ENCODE peak calls at places on chromosomes 1 and 21, in ten cellular contexts. E is gastrocnemius medialis, H is OCI-LY7, S is fibroblast of lung, T is IMR-90, R is PC-3, L is stomach, Z is K562, J is mammary epithelial cell, P is PC-9. G is an unnamed sample. For H3K9me3, the result is how much of the 10 kb centered on the place peaks cover.

GRCh38 chr1:147177611-147178370 is 5.5 kb upstream of the PRKAB2 start:
- DNase-seq in E (peak), H (no peak), S (peak), T (peak), R (peak), L (no peak), Z (no peak), J (no peak), P (no peak), G (peak)

GRCh38 chr1:153518562-153518961 is 17.2 kb downstream of the S100A6 start:
- DNase-seq in E (no peak), H (peak), S (no peak), T (no peak), R (no peak), L (no peak), Z (no peak), J (no peak), P (no peak), G (no peak)

GRCh38 chr21:44419679-44420078 is 35.6 kb upstream of the LRRC3 start:
- DNase-seq in E (no peak), H (no peak), S (no peak), T (no peak), R (no peak), L (no peak), Z (no peak), J (no peak), P (no peak), G (no peak)

GRCh38 chr21:37532868-37533780 is 166.6 kb downstream of the DYRK1A start:
- DNase-seq in E (no peak), H (no peak), S (peak), T (peak), R (peak), L (peak), Z (peak), J (peak), P (peak), G (peak)

GRCh38 chr1:180560868-180561600 is 2.3 kb downstream of the OVAAL start:
- DNase-seq in E (no peak), H (no peak), S (peak), T (peak), R (peak), L (no peak), Z (no peak), J (peak), P (no peak), G (no peak)

GRCh38 chr1:238549135-238549534 is 658.4 kb upstream of the ZP4 start:
- DNase-seq in E (no peak), H (no peak), S (no peak), T (no peak), R (no peak), L (no peak), Z (no peak), J (no peak), P (no peak), G (no peak)

GRCh38 chr21:41758550-41758949 is 8.3 kb downstream of the RIPK4 start:
- DNase-seq in E (no peak), H (no peak), S (no peak), T (no peak), R (peak), L (peak), Z (no peak), J (peak), P (peak), G (no peak)

GRCh38 chr1:38114231-38114630 is 67.6 kb upstream of the POU3F1 start:
- DNase-seq in E (no peak), H (no peak), S (peak), T (no peak), R (no peak), L (peak), Z (no peak), J (no peak), P (no peak), G (no peak)

GRCh38 chr1:226976671-226977287 is 36.7 kb downstream of the COQ8A start:
- DNase-seq in E (no peak), H (no peak), S (no peak), T (no peak), R (no peak), L (no peak), Z (no peak), J (no peak), P (no peak), G (no peak)

GRCh38 chr21:39803393-39803792 is 58.4 kb downstream of the IGSF5 start:
- DNase-seq in E (no peak), H (no peak), S (no peak), T (no peak), R (no peak), L (no peak), Z (no peak), J (no peak), P (no peak), G (no peak)

DNA sequence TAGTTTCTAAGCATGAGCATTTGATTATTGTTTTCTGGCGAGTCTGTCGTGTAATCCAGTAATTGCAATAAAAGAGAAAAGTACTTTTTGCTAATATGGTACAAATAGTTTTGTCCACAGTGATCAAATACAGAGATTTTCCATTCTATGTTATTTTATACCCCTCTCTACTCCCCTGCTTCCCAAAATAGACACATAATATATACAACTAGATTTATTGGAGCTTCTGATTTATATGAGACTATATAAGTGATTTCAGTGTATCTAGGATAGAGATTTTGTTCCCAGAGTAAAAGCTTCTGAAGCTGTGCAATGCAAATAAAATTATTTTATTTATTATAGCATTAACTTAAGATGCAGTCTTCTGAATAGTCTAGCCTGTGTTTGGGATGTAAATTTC is 273.1 kb downstream of the DISC1 start:
- DNase-seq in E (no peak), H (no peak), S (no peak), T (no peak), R (no peak), L (no peak), Z (no peak), J (no peak), P (no peak), G (no peak)
- H3K4me3 ChIP-seq in E (no peak), H (no peak), S (no peak), T (no peak), R (no peak), L (no peak), Z (no peak), J (no peak), P (no peak), G (no peak)

GRCh38 chr1:23357112-23357908 is 12.3 kb downstream of the ZNF436 start:
- DNase-seq in E (no peak), H (no peak), S (no peak), T (no peak), R (no peak), L (no peak), Z (no peak), J (no peak), P (no peak), G (no peak)
- H3K9me3 ChIP-seq in E (under half), H (under half), S (under half), T (under half), R (under half), L (under half), Z (under half), J (under half), P (under half), G (under half)

GRCh38 chr1:161864577-161864976 is 98.5 kb downstream of the ATF6 start:
- DNase-seq in E (no peak), H (no peak), S (peak), T (peak), R (peak), L (no peak), Z (no peak), J (no peak), P (no peak), G (no peak)
- TF ChIP-seq CTCF in E (peak), H (no peak), S (peak), T (peak), R (peak), L (no peak), Z (peak), J (peak), P (no peak), G (no peak)

GRCh38 chr1:39409055-39409816 is 82.2 kb upstream of the BMP8A start:
- DNase-seq in E (peak), H (no peak), S (peak), T (peak), R (peak), L (peak), Z (no peak), J (peak), P (peak), G (peak)
- H3K4me3 ChIP-seq in E (peak), H (peak), S (peak), T (peak), R (peak), L (peak), Z (peak), J (peak), P (peak), G (peak)

DNA sequence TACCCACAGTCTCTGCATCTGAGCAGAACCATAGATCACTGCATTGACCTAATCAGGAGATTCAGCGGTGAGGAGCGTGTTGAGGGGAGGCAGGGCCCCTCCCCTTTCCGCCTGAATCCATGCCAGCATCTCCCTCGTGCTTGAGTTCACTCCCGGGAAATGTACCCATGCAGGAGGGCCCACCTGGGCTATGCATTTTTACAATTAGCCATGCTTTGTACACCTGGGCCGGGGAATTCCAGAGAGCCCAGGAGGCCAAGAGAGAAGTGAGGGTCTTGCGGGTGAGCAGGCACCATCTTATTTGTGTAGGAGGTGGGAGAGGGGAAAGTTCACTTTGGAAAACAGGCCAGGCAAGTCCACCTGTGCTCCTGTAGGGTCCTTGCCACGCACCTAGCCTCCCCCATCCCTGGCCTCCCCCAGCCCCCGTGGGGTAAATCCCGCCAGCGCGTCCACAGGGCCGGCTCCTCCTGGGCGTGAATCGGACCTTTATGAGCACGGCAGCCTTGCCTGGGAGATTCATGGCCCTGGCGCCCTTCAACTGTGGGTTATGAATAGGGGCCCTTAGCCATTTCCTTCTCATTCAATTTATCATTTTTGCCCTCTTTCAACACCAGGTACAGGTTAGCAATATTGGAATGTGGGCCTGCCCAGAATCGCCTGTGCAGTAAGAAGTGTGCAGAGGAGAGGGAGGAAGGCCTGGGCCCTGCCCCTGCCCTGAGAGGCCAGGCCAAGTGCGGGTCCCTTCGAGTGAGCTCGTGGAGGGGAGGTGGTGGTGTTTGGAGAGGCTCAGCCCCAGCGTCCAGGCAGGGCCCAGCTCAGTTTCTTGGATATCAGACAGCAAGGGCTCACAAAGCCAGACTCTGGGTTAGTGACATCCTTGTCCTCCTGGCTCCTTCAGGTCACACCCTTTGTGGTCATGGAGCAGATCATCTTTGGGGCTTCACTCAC is 84.4 kb upstream of the ACTRT2 start:
- DNase-seq in E (no peak), H (no peak), S (no peak), T (no peak), R (no peak), L (no peak), Z (no peak), J (no peak), P (no peak), G (peak)
- H3K9me3 ChIP-seq in E (under half), H (under half), S (under half), T (half or more), R (under half), L (under half), Z (under half), J (under half), P (under half), G (under half)